ENCODE peak calls at places on chromosomes 7 and 10, in ten cellular contexts. F, Z, C, O, N, S, X, B, I and E are unnamed samples. For H3K9me3 and H3K27me3, the result is how much of the 10 kb centered on the place peaks cover.

GRCh38 chr10:69710008-69710905 is 80.2 kb downstream of the FAM241B start:
- DNase-seq in Z (no peak), I (no peak), C (no peak), N (no peak), X (no peak), O (no peak), B (no peak), S (no peak), F (no peak), E (no peak)

GRCh38 chr7:138402749-138403148 is 57.3 kb upstream of the TRIM24 start:
- DNase-seq in Z (no peak), O (no peak), I (no peak), N (no peak), X (no peak), S (no peak), B (no peak), C (no peak), F (no peak), E (no peak)

GRCh38 chr7:17617857-17618651 is 319.6 kb downstream of the AHR start:
- DNase-seq in Z (no peak), S (no peak), F (no peak), N (no peak), O (no peak), I (no peak), X (no peak), B (no peak), C (no peak), E (no peak)

GRCh38 chr7:107167483-107168232 is 1.1 kb upstream of the HBP1 start:
- DNase-seq in I (peak), N (no peak), B (no peak), O (peak), C (no peak), F (no peak), Z (peak), X (peak), S (no peak), E (no peak)

GRCh38 chr10:89829262-89829886 is 128.0 kb downstream of the KIF20B start:
- DNase-seq in I (no peak), C (no peak), N (no peak), B (no peak), S (no peak), X (no peak), O (no peak), F (no peak), Z (no peak), E (no peak)

GRCh38 chr10:47179291-47179647 is 120.7 kb upstream of the GDF10 start:
- DNase-seq in I (no peak), Z (no peak), O (no peak), X (no peak), F (no peak), S (no peak), C (no peak), N (no peak), B (no peak), E (no peak)

GRCh38 chr10:117610321-117610720 is 67.8 kb downstream of the EMX2 start:
- DNase-seq in I (no peak), F (no peak), O (no peak), X (no peak), C (no peak), S (no peak), Z (no peak), B (peak), N (no peak), E (no peak)

GRCh38 chr10:90399782-90400181 is 458.1 kb downstream of the HTR7 start:
- DNase-seq in X (no peak), Z (no peak), O (no peak), C (no peak), F (no peak), B (no peak), I (no peak), S (no peak), N (no peak), E (no peak)

DNA sequence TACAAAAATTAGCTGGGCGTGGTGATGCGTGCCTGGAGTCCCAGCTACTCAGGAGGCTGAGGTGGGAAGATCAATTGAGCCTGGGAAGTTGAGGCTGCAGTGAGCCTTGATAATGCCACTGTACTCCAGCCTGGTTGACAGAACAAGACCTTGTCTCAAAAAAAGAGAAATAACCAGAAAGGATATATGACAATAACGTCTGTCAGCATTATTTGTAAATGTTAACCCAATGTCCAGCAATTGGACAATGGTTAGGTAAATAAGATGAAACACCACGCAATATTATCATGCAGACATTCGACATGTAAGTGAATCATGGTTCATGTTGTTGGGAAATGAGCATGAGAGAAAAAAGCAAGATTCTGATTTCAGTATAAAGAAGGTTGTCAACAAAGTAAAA is 44.6 kb upstream of the SEPHS1 start:
- DNase-seq in X (no peak), O (no peak), Z (no peak), F (no peak), C (no peak), S (no peak), B (no peak), I (no peak), N (no peak), E (no peak)
- H3K9me3 ChIP-seq in X (under half), O (under half), Z (under half), F (under half), C (under half), S (under half), B (under half), I (under half), N (under half), E (under half)

GRCh38 chr10:128701381-128701780 is 575.2 kb upstream of the MKI67 start:
- DNase-seq in O (no peak), X (no peak), B (no peak), N (no peak), F (no peak), I (no peak), C (no peak), Z (no peak), S (no peak), E (no peak)

GRCh38 chr10:128695931-128696330 is 569.7 kb upstream of the MKI67 start:
- DNase-seq in X (no peak), Z (no peak), N (no peak), S (no peak), I (no peak), F (no peak), O (no peak), B (no peak), C (no peak), E (no peak)

GRCh38 chr10:128704716-128705115 is 578.5 kb upstream of the MKI67 start:
- DNase-seq in C (no peak), X (no peak), F (no peak), O (no peak), I (no peak), Z (no peak), S (no peak), B (no peak), N (no peak), E (no peak)

GRCh38 chr10:128697437-128697836 is 571.2 kb upstream of the MKI67 start:
- DNase-seq in N (no peak), C (no peak), O (no peak), F (no peak), I (no peak), X (no peak), Z (no peak), S (no peak), B (no peak), E (no peak)

DNA sequence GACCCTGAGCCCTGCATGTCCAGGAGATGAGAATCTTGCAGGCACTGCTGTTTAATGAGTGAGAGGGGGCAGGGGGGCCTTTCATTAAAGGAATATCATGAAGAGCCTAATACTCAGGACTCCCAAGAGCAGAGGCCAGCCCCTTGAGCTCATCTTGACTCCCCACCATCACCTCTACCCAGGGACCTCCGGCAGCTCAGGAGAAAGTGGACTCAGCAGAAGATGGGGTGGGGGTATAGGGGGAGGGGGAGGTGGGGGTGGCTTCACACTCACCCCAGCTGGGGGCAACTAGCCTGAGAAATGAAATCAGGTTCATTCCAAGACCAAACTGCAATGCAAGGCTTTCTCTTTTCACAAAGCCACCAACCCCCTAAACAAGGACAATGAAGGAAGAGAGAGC is 575.6 kb upstream of the MKI67 start:
- DNase-seq in N (no peak), F (no peak), S (no peak), I (no peak), B (no peak), X (no peak), O (no peak), C (no peak), Z (no peak), E (no peak)
- H3K27me3 ChIP-seq in N (under half), F (under half), S (under half), I (under half), B (under half), X (under half), O (under half), C (under half), Z (under half), E (under half)

GRCh38 chr7:27123477-27124053 is 7.0 kb downstream of the HOXA4 start:
- DNase-seq in C (no peak), X (no peak), O (no peak), B (no peak), I (no peak), F (no peak), N (no peak), S (no peak), Z (no peak), E (no peak)
- H3K27ac ChIP-seq in C (no peak), X (no peak), O (no peak), B (peak), I (no peak), F (no peak), N (peak), S (no peak), Z (no peak), E (no peak)

GRCh38 chr7:153004341-153004740 is 244.8 kb downstream of the ACTR3B start:
- DNase-seq in N (no peak), B (no peak), X (no peak), O (no peak), C (no peak), Z (no peak), I (no peak), F (no peak), S (no peak), E (no peak)

GRCh38 chr7:153005750-153006149 is 246.2 kb downstream of the ACTR3B start:
- DNase-seq in F (no peak), S (no peak), N (no peak), I (no peak), B (no peak), C (no peak), Z (no peak), O (no peak), X (no peak), E (no peak)

GRCh38 chr7:153006452-153006851 is 246.9 kb downstream of the ACTR3B start:
- DNase-seq in B (no peak), C (no peak), F (no peak), X (no peak), Z (no peak), O (no peak), I (no peak), S (no peak), N (no peak), E (no peak)

GRCh38 chr7:153010416-153010815 is 250.9 kb downstream of the ACTR3B start:
- DNase-seq in O (no peak), F (no peak), I (no peak), N (no peak), X (no peak), C (no peak), B (no peak), Z (no peak), S (no peak), E (no peak)

DNA sequence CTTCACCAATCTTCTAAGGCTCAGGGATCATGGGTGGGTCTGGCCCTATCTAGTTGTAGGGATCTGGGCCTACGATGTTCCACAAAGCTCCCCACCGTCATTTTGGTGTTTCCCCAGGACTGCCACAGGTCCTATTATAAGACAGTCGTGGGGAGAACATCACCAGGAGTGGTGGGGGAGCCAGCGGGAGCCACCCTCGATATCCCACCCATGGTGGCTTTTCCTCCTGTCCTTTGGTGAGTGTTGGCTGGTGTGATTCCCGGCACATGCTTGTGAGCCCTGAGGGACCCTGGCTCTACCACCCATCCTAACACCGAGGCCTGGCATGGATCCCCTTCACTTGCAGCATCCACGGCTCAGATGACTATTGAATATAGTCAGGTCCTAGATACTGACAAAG is 247.4 kb downstream of the ACTR3B start:
- DNase-seq in F (no peak), Z (no peak), B (no peak), C (no peak), O (no peak), I (no peak), N (no peak), X (no peak), S (no peak), E (no peak)
- H3K9me3 ChIP-seq in F (under half), Z (under half), B (under half), C (under half), O (under half), I (under half), N (under half), X (under half), S (under half), E (under half)

GRCh38 chr7:41879424-41879823 is 176.5 kb upstream of the INHBA start:
- DNase-seq in O (no peak), S (no peak), Z (no peak), X (no peak), F (no peak), B (no peak), I (no peak), C (no peak), N (no peak), E (no peak)

GRCh38 chr7:41877118-41877517 is 174.2 kb upstream of the INHBA start:
- DNase-seq in N (no peak), S (no peak), Z (no peak), I (no peak), X (no peak), O (no peak), F (no peak), C (no peak), B (no peak), E (no peak)

GRCh38 chr7:41880107-41880506 is 177.2 kb upstream of the INHBA start:
- DNase-seq in I (no peak), C (no peak), X (no peak), F (no peak), N (no peak), O (no peak), S (no peak), Z (peak), B (no peak), E (no peak)

GRCh38 chr7:41878331-41879112 is 175.6 kb upstream of the INHBA start:
- DNase-seq in O (no peak), I (no peak), B (no peak), F (no peak), X (no peak), S (no peak), Z (no peak), C (no peak), N (no peak), E (no peak)

DNA sequence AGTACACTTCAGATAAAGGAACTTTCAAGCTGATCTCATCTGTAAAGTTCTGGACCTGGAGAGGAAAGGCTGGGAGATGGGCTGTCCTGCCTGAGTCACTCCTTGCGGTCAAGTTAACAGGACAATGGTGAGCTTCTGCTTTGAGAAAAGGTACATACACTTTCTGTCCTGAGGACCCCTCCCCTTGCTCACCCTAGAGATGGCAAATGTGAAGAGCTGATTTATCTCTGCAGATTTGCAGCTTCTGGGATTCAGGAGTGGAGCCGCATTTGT is 176.2 kb upstream of the INHBA start:
- DNase-seq in N (no peak), I (no peak), S (no peak), F (no peak), B (no peak), X (no peak), O (no peak), C (no peak), Z (no peak), E (no peak)
- H3K27me3 ChIP-seq in N (under half), I (under half), S (under half), F (under half), B (under half), X (under half), O (under half), C (under half), Z (under half), E (under half)